ENCODE peak calls at places on chromosomes 1 and 21, in seven cellular contexts. One of them, this sample, is unnamed.

GRCh38 chr1:61082336-61083013 is at the start of gene NFIA:
- DNase-seq in hippocampal formation: peak
- DNase-seq in fibroblast of lung: peak
- DNase-seq in adrenal gland: peak
- DNase-seq in H7: peak
- DNase-seq in GM03348: peak
- DNase-seq in frontal cortex: peak
- DNase-seq in this sample: peak

GRCh38 chr1:175918364-175918801 is 175.0 kb upstream of the TNR start:
- DNase-seq in fibroblast of lung: no peak
- DNase-seq in H7: no peak
- DNase-seq in GM03348: no peak
- DNase-seq in adrenal gland: no peak
- DNase-seq in frontal cortex: no peak
- DNase-seq in hippocampal formation: no peak
- DNase-seq in this sample: no peak

GRCh38 chr1:47817861-47818260 is 179.3 kb downstream of the TRABD2B start:
- DNase-seq in GM03348: no peak
- DNase-seq in fibroblast of lung: no peak
- DNase-seq in H7: no peak
- DNase-seq in frontal cortex: no peak
- DNase-seq in adrenal gland: no peak
- DNase-seq in hippocampal formation: no peak
- DNase-seq in this sample: no peak

GRCh38 chr1:38053416-38054091 is 7.0 kb upstream of the POU3F1 start:
- DNase-seq in fibroblast of lung: no peak
- DNase-seq in adrenal gland: no peak
- DNase-seq in frontal cortex: no peak
- DNase-seq in hippocampal formation: no peak
- DNase-seq in GM03348: no peak
- DNase-seq in H7: no peak
- DNase-seq in this sample: no peak

GRCh38 chr1:65027699-65028358 is 61.5 kb upstream of the JAK1 start:
- DNase-seq in H7: no peak
- DNase-seq in GM03348: no peak
- DNase-seq in hippocampal formation: no peak
- DNase-seq in fibroblast of lung: no peak
- DNase-seq in adrenal gland: peak
- DNase-seq in frontal cortex: no peak
- DNase-seq in this sample: no peak

GRCh38 chr1:152328801-152329391 is 3.9 kb upstream of the FLG start:
- DNase-seq in adrenal gland: no peak
- DNase-seq in frontal cortex: no peak
- DNase-seq in GM03348: peak
- DNase-seq in fibroblast of lung: no peak
- DNase-seq in H7: no peak
- DNase-seq in hippocampal formation: no peak
- DNase-seq in this sample: no peak

GRCh38 chr1:78385744-78386462 is 104.9 kb upstream of the PTGFR start:
- DNase-seq in adrenal gland: no peak
- DNase-seq in frontal cortex: no peak
- DNase-seq in GM03348: no peak
- DNase-seq in H7: no peak
- DNase-seq in hippocampal formation: no peak
- DNase-seq in fibroblast of lung: no peak
- DNase-seq in this sample: no peak

GRCh38 chr21:46151989-46152938 is 3.1 kb downstream of the FTCD start:
- DNase-seq in H7: no peak
- DNase-seq in GM03348: no peak
- DNase-seq in adrenal gland: peak
- DNase-seq in fibroblast of lung: no peak
- DNase-seq in hippocampal formation: no peak
- DNase-seq in frontal cortex: no peak
- DNase-seq in this sample: no peak

GRCh38 chr1:224753491-224753890 is 137.4 kb downstream of the CNIH3 start:
- DNase-seq in fibroblast of lung: no peak
- DNase-seq in H7: no peak
- DNase-seq in frontal cortex: no peak
- DNase-seq in hippocampal formation: no peak
- DNase-seq in GM03348: no peak
- DNase-seq in adrenal gland: no peak
- DNase-seq in this sample: no peak

GRCh38 chr1:182484531-182485257 is 34.7 kb downstream of the RGSL1 start:
- DNase-seq in fibroblast of lung: no peak
- DNase-seq in H7: peak
- DNase-seq in adrenal gland: no peak
- DNase-seq in GM03348: no peak
- DNase-seq in frontal cortex: no peak
- DNase-seq in hippocampal formation: no peak
- DNase-seq in this sample: no peak

GRCh38 chr21:37413553-37414291 is 47.1 kb downstream of the DYRK1A start:
- DNase-seq in GM03348: no peak
- DNase-seq in H7: no peak
- DNase-seq in frontal cortex: no peak
- DNase-seq in hippocampal formation: no peak
- DNase-seq in adrenal gland: no peak
- DNase-seq in fibroblast of lung: no peak
- DNase-seq in this sample: no peak

GRCh38 chr1:96519851-96520281 is 201.7 kb upstream of the PTBP2 start:
- DNase-seq in hippocampal formation: no peak
- DNase-seq in GM03348: no peak
- DNase-seq in adrenal gland: no peak
- DNase-seq in frontal cortex: no peak
- DNase-seq in H7: peak
- DNase-seq in fibroblast of lung: no peak
- DNase-seq in this sample: no peak

GRCh38 chr1:170674239-170674638 is 10.3 kb downstream of the PRRX1 start:
- DNase-seq in fibroblast of lung: peak
- DNase-seq in hippocampal formation: no peak
- DNase-seq in frontal cortex: no peak
- DNase-seq in GM03348: no peak
- DNase-seq in H7: no peak
- DNase-seq in adrenal gland: no peak
- DNase-seq in this sample: no peak

GRCh38 chr1:21234779-21235178 is 55.5 kb downstream of the ECE1 start:
- DNase-seq in adrenal gland: no peak
- DNase-seq in hippocampal formation: no peak
- DNase-seq in frontal cortex: no peak
- DNase-seq in H7: no peak
- DNase-seq in fibroblast of lung: no peak
- DNase-seq in GM03348: peak
- DNase-seq in this sample: no peak

GRCh38 chr1:232149302-232150201 is 480.4 kb downstream of the SIPA1L2 start:
- DNase-seq in frontal cortex: no peak
- DNase-seq in H7: no peak
- DNase-seq in hippocampal formation: no peak
- DNase-seq in fibroblast of lung: peak
- DNase-seq in GM03348: peak
- DNase-seq in adrenal gland: no peak
- DNase-seq in this sample: no peak

GRCh38 chr1:61224609-61225008 is 142.2 kb downstream of the NFIA start:
- DNase-seq in H7: no peak
- DNase-seq in hippocampal formation: no peak
- DNase-seq in frontal cortex: no peak
- DNase-seq in adrenal gland: no peak
- DNase-seq in fibroblast of lung: no peak
- DNase-seq in GM03348: no peak
- DNase-seq in this sample: no peak

GRCh38 chr1:169694304-169694703 is 17.1 kb downstream of the SELL start:
- DNase-seq in adrenal gland: no peak
- DNase-seq in fibroblast of lung: no peak
- DNase-seq in frontal cortex: no peak
- DNase-seq in GM03348: no peak
- DNase-seq in H7: no peak
- DNase-seq in hippocampal formation: no peak
- DNase-seq in this sample: no peak

This sample was measured in T-helper 17 cell.